ENCODE peak calls at places on chromosomes 1 and 21, in six cellular contexts. J is CD8-positive, alpha-beta memory T cell; G is aorta; B is neural progenitor cell; K is IMR-90; S is body of pancreas. N is an unnamed sample. For H3K9me3, the result is how much of the 10 kb centered on the place peaks cover.

GRCh38 chr1:58899581-58900271 is 115.9 kb upstream of the JUN start:
- DNase-seq in J (no peak), G (no peak), B (no peak), K (no peak), S (no peak), N (no peak)

GRCh38 chr1:87045757-87046422 is 131.5 kb downstream of the HS2ST1 start:
- DNase-seq in J (peak), G (no peak), B (no peak), K (peak), S (no peak), N (no peak)

GRCh38 chr1:173332026-173332425 is 124.9 kb upstream of the TNFSF4 start:
- DNase-seq in J (no peak), G (no peak), B (no peak), K (peak), S (no peak), N (no peak)

GRCh38 chr1:193794239-193794638 is 607.8 kb upstream of the B3GALT2 start:
- DNase-seq in J (no peak), G (no peak), B (peak), K (peak), S (no peak), N (no peak)

GRCh38 chr1:59422921-59423575 is 126.2 kb downstream of the FGGY start:
- DNase-seq in J (no peak), G (peak), B (no peak), K (no peak), S (peak), N (peak)

GRCh38 chr1:170530972-170531757 is 801 bp upstream of the GORAB start:
- DNase-seq in J (no peak), G (peak), B (peak), K (no peak), S (peak), N (no peak)

GRCh38 chr1:94044290-94044790 is 76.6 kb downstream of the ABCA4 start:
- DNase-seq in J (no peak), G (no peak), B (no peak), K (no peak), S (peak), N (peak)

GRCh38 chr1:21651214-21652042 is 17.7 kb downstream of the RAP1GAP start:
- DNase-seq in J (peak), G (no peak), B (peak), K (no peak), S (peak), N (no peak)

GRCh38 chr1:21396516-21396915 is 43.4 kb upstream of the NBPF3 start:
- DNase-seq in J (no peak), G (no peak), B (no peak), K (no peak), S (no peak), N (no peak)

GRCh38 chr1:89907669-89908293 is 86.9 kb downstream of the LRRC8D start:
- DNase-seq in J (no peak), G (no peak), B (no peak), K (peak), S (no peak), N (no peak)

GRCh38 chr1:206908038-206908437 is 10.8 kb downstream of the IL24 start:
- DNase-seq in J (no peak), G (no peak), B (no peak), K (no peak), S (no peak), N (no peak)

GRCh38 chr1:47894718-47895393 is 102.3 kb downstream of the TRABD2B start:
- DNase-seq in J (no peak), G (no peak), B (no peak), K (peak), S (no peak), N (no peak)

GRCh38 chr21:25639922-25640670 is 1.0 kb downstream of the JAM2 start:
- DNase-seq in J (no peak), G (peak), B (peak), K (no peak), S (no peak), N (peak)

GRCh38 chr1:24526940-24527542 is 24.4 kb downstream of the RCAN3 start:
- DNase-seq in J (peak), G (no peak), B (peak), K (peak), S (peak), N (no peak)

GRCh38 chr1:81313289-81313688 is 487.4 kb upstream of the ADGRL2 start:
- DNase-seq in J (no peak), G (no peak), B (no peak), K (no peak), S (no peak), N (no peak)

GRCh38 chr21:45618846-45619485 is 24.6 kb upstream of the PCBP3 start:
- DNase-seq in J (no peak), G (peak), B (no peak), K (no peak), S (no peak), N (no peak)

GRCh38 chr1:106584663-106585062 is 471.8 kb upstream of the PRMT6 start:
- DNase-seq in J (no peak), G (no peak), B (no peak), K (no peak), S (no peak), N (no peak)

GRCh38 chr21:38140192-38140905 is 116.4 kb upstream of the KCNJ15 start:
- DNase-seq in J (no peak), G (peak), B (peak), K (peak), S (peak), N (peak)

GRCh38 chr1:46735708-46736324 is 16.9 kb upstream of the EFCAB14 start:
- DNase-seq in J (peak), G (no peak), B (peak), K (peak), S (peak), N (no peak)

GRCh38 chr1:45644661-45645060 is 20.8 kb upstream of the CCDC17 start:
- DNase-seq in J (no peak), G (no peak), B (no peak), K (no peak), S (no peak), N (no peak)

GRCh38 chr1:41917835-41918449 is 780 bp downstream of the HIVEP3 start:
- DNase-seq in J (peak), G (no peak), B (peak), K (peak), S (peak), N (peak)

GRCh38 chr1:23825762-23826522 is 713 bp upstream of the HMGCL start:
- DNase-seq in J (peak), G (no peak), B (no peak), K (no peak), S (no peak), N (no peak)

GRCh38 chr21:31727181-31727580 is 4.7 kb downstream of the SCAF4 start:
- DNase-seq in J (no peak), G (no peak), B (no peak), K (no peak), S (no peak), N (no peak)

GRCh38 chr1:60126733-60127132 is 53.2 kb upstream of the C1orf87 start:
- DNase-seq in J (no peak), G (no peak), B (peak), K (no peak), S (no peak), N (no peak)

GRCh38 chr21:10430007-10430406 is 91.4 kb upstream of the TPTE start:
- DNase-seq in J (no peak), G (no peak), B (no peak), K (no peak), S (no peak), N (no peak)

DNA sequence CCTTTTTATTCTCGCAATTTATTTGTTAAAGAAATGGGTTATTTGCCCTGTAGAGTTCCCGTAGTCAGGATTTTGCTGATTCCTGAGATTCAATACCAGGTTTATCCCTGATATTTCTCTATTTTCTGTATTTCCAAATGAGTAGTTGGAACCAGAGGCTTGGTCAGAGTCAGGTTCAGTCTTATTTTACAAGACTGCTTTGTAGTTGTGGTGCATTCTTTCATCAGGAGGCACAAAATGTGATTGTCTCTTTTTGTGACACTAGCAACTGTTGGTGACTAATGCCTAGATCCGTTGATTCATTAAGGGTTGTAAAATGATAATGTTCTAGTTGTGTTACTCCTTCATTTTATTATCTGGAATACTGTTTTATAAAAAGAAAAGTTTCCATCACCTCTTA is 95.5 kb upstream of the TPTE start:
- DNase-seq in J (no peak), G (no peak), B (no peak), K (no peak), S (no peak), N (no peak)
- H3K9me3 ChIP-seq in J (under half), G (under half), B (half or more), K (under half), S (under half), N (under half)

DNA sequence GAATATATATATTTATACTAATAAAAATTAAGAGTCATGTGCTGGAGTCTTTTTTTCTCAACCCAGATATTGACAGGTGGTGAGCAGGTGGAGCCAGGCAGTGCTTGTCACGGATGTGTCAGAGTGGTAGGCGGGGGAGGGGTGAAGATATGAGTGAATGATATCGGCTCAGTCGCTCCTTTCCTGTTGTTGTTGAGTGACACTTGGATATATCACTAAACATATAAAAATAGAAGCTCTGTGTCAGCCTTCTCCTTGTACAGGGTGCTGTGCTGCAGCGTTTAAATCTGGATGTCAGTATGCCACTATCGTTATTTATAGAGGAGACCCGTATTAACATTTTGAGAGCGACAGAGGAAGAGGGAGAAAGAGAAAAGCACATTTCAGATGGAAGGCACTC is 339.6 kb downstream of the NUF2 start:
- DNase-seq in J (no peak), G (no peak), B (no peak), K (no peak), S (no peak), N (no peak)
- H3K9me3 ChIP-seq in J (under half), G (under half), B (under half), K (under half), S (under half), N (under half)

GRCh38 chr1:159421821-159422220 is 10.2 kb upstream of the OR10J4 start:
- DNase-seq in J (no peak), G (no peak), B (no peak), K (no peak), S (no peak), N (no peak)
- H3K9me3 ChIP-seq in J (under half), G (under half), B (half or more), K (under half), S (under half), N (under half)

GRCh38 chr1:10510520-10511493 is 36.1 kb downstream of the PEX14 start:
- DNase-seq in J (peak), G (no peak), B (no peak), K (peak), S (no peak), N (no peak)
- H3K9me3 ChIP-seq in J (under half), G (under half), B (under half), K (under half), S (under half), N (under half)

DNA sequence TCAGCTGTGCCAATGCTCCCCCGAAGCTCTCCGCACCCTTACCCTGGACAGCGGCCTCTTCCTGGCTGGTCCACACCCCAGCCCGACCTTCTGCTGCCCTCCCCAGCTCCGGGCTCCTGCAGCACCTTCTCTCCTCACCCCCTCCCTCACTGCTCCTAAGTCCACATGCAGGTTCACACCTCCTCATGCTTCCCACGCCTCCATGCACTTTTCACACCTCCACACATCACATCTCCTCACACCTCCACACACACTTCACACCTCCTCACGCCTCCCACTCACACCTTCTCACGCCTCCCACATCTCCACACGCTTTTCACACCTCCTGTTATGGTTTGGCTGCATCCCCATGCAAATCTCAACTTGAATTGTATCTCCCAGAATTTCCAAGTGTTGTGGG is 18.9 kb downstream of the GPR137B start:
- DNase-seq in J (no peak), G (no peak), B (no peak), K (no peak), S (no peak), N (no peak)
- H3K9me3 ChIP-seq in J (under half), G (under half), B (under half), K (under half), S (under half), N (under half)

GRCh38 chr21:10521091-10521598 is at the start of gene TPTE:
- DNase-seq in J (no peak), G (peak), B (no peak), K (no peak), S (no peak), N (no peak)
- H3K9me3 ChIP-seq in J (under half), G (under half), B (half or more), K (under half), S (under half), N (under half)

N was measured in prostate gland.